ENCODE peak calls at places on chromosomes 4 and X, in four cellular contexts. I, X, R and Y are unnamed samples.

GRCh38 chrX:155751131-155751530 is 130.0 kb upstream of the VAMP7 start:
- DNase-seq in I (no peak), X (no peak), R (no peak), Y (no peak)

GRCh38 chr4:169032194-169032593 is 22.1 kb upstream of the CBR4 start:
- DNase-seq in I (no peak), X (no peak), R (no peak), Y (no peak)

GRCh38 chrX:103376118-103376978 is at the start of gene BEX3:
- DNase-seq in I (peak; percentile 66), X (peak; percentile 26), R (no peak), Y (peak; percentile 93)

GRCh38 chrX:122188751-122189150 is 995.3 kb upstream of the GRIA3 start:
- DNase-seq in I (no peak), X (no peak), R (peak; percentile 0), Y (no peak)

GRCh38 chr4:1406946-1407656 is 859 bp upstream of the NKX1-1 start:
- DNase-seq in I (no peak), X (no peak), R (no peak), Y (peak; percentile 31)

GRCh38 chrX:132086717-132087116 is 41.1 kb downstream of the FRMD7 start:
- DNase-seq in I (no peak), X (no peak), R (peak; percentile 58), Y (no peak)

GRCh38 chrX:24479924-24480722 is 15.0 kb downstream of the PDK3 start:
- DNase-seq in I (no peak), X (peak; percentile 72), R (no peak), Y (no peak)

GRCh38 chrX:138982350-138982749 is 270.8 kb upstream of the FGF13 start:
- DNase-seq in I (no peak), X (peak; percentile 73), R (no peak), Y (no peak)

GRCh38 chrX:103919336-103919682 is 43.1 kb upstream of the TMSB15B start:
- DNase-seq in I (peak; percentile 71), X (peak; percentile 0), R (peak; percentile 55), Y (no peak)

GRCh38 chrX:78643106-78643505 is 16.0 kb downstream of the RTL3 start:
- DNase-seq in I (no peak), X (no peak), R (no peak), Y (no peak)

GRCh38 chrX:48958635-48959094 is 1.3 kb upstream of the OTUD5 start:
- DNase-seq in I (no peak), X (no peak), R (peak; percentile 64), Y (no peak)

GRCh38 chrX:118360429-118361125 is 14.7 kb downstream of the WDR44 start:
- DNase-seq in I (no peak), X (no peak), R (peak; percentile 33), Y (no peak)

GRCh38 chr4:185165605-185166063 is 22.6 kb downstream of the SLC25A4 start:
- DNase-seq in I (peak; percentile 6), X (peak; percentile 82), R (peak; percentile 83), Y (no peak)

GRCh38 chrX:33741807-33742206 is 390.3 kb downstream of the FAM47A start:
- DNase-seq in I (no peak), X (no peak), R (no peak), Y (peak; percentile 74)

GRCh38 chr4:76801621-76802545 is 96.1 kb downstream of the SOWAHB start:
- DNase-seq in I (no peak), X (no peak), R (no peak), Y (peak; percentile 77)

GRCh38 chrX:50093627-50094026 is 107.2 kb downstream of the AKAP4 start:
- DNase-seq in I (no peak), X (no peak), R (no peak), Y (no peak)

GRCh38 chrX:134144231-134144630 is 92.8 kb upstream of the CCDC160 start:
- DNase-seq in I (no peak), X (peak; percentile 35), R (peak; percentile 12), Y (no peak)

GRCh38 chr4:37989398-37990260 is 29.4 kb downstream of the PTTG2 start:
- DNase-seq in I (no peak), X (peak; percentile 78), R (no peak), Y (no peak)

GRCh38 chr4:3106339-3107186 is 32.1 kb downstream of the HTT start:
- DNase-seq in I (no peak), X (peak; percentile 88), R (peak; percentile 89), Y (peak; percentile 91)

GRCh38 chr4:94410678-94411206 is 41.0 kb upstream of the PDLIM5 start:
- DNase-seq in I (peak; percentile 39), X (no peak), R (peak; percentile 75), Y (no peak)

GRCh38 chr4:155667538-155668511 is 1.2 kb downstream of the GUCY1A1 start:
- DNase-seq in I (no peak), X (no peak), R (peak; percentile 61), Y (peak; percentile 46)

GRCh38 chrX:75746891-75747639 is 38.0 kb downstream of the MAGEE2 start:
- DNase-seq in I (no peak), X (peak; percentile 0), R (peak; percentile 36), Y (peak; percentile 35)

GRCh38 chr4:11605597-11605996 is 176.9 kb upstream of the HS3ST1 start:
- DNase-seq in I (no peak), X (no peak), R (no peak), Y (no peak)

GRCh38 chr4:42865572-42866189 is 26.8 kb upstream of the GRXCR1 start:
- DNase-seq in I (no peak), X (peak; percentile 38), R (peak; percentile 32), Y (peak; percentile 56)

GRCh38 chr4:147546341-147546740 is 65.4 kb downstream of the EDNRA start:
- DNase-seq in I (no peak), X (no peak), R (peak; percentile 97), Y (no peak)

GRCh38 chrX:138925330-138925729 is 213.8 kb upstream of the FGF13 start:
- DNase-seq in I (no peak), X (peak; percentile 88), R (peak; percentile 92), Y (no peak)

GRCh38 chrX:49120104-49120503 is 3.4 kb downstream of the GPKOW start:
- DNase-seq in I (no peak), X (peak; percentile 27), R (no peak), Y (no peak)

GRCh38 chr4:95129708-95130343 is 372.1 kb downstream of the BMPR1B start:
- DNase-seq in I (no peak), X (peak; percentile 84), R (peak; percentile 100), Y (no peak)

GRCh38 chr4:113053883-113054282 is 4.4 kb downstream of the ANK2 start:
- DNase-seq in I (no peak), X (no peak), R (no peak), Y (no peak)

GRCh38 chrX:40012800-40013682 is 84.7 kb downstream of the BCOR start:
- DNase-seq in I (peak; percentile 51), X (peak; percentile 61), R (peak; percentile 61), Y (peak; percentile 64)

GRCh38 chr4:53854991-53855885 is 209.2 kb downstream of the CHIC2 start:
- DNase-seq in I (no peak), X (peak; percentile 87), R (peak; percentile 61), Y (no peak)

GRCh38 chr4:149986916-149987315 is 91.3 kb upstream of the DCLK2 start:
- DNase-seq in I (no peak), X (no peak), R (no peak), Y (no peak)

GRCh38 chr4:53015681-53016080 is 153.6 kb downstream of the RASL11B start:
- DNase-seq in I (peak; percentile 21), X (peak; percentile 15), R (peak; percentile 75), Y (peak; percentile 37)

GRCh38 chr4:7753271-7753670 is 186.4 kb downstream of the AFAP1 start:
- DNase-seq in I (no peak), X (no peak), R (no peak), Y (no peak)

GRCh38 chrX:41922125-41922521 is 1.2 kb downstream of the CASK start:
- DNase-seq in I (no peak), X (peak; percentile 3), R (peak; percentile 46), Y (no peak)

GRCh38 chr4:10164877-10165283 is 48.3 kb upstream of the WDR1 start:
- DNase-seq in I (no peak), X (peak; percentile 13), R (peak; percentile 51), Y (peak; percentile 47)

GRCh38 chr4:99430106-99430505 is 5.0 kb downstream of the ADH7 start:
- DNase-seq in I (no peak), X (no peak), R (no peak), Y (no peak)

GRCh38 chrX:21487832-21488231 is 113.6 kb downstream of the CNKSR2 start:
- DNase-seq in I (peak; percentile 32), X (no peak), R (peak; percentile 48), Y (no peak)